ENCODE peak calls at places on chromosome 17, in five cellular contexts. T is upper lobe of right lung, H is GM12878, Z is A549, M is left lung. S is an unnamed sample.

GRCh38 chr17:37301288-37301687 is 74.5 kb upstream of the C17orf78 start:
- DNase-seq in T (no peak), H (no peak), Z (peak), M (no peak), S (no peak)

GRCh38 chr17:65418622-65419021 is 142.8 kb downstream of the AXIN2 start:
- DNase-seq in T (no peak), H (no peak), Z (no peak), M (no peak), S (no peak)

GRCh38 chr17:80389011-80389995 is 25.7 kb upstream of the ENDOV start:
- DNase-seq in T (no peak), H (no peak), Z (no peak), M (no peak), S (no peak)

GRCh38 chr17:10295728-10296343 is 77.0 kb downstream of the MYH13 start:
- DNase-seq in T (no peak), H (peak), Z (peak), M (no peak), S (no peak)

GRCh38 chr17:69539781-69540319 is 125.4 kb downstream of the MAP2K6 start:
- DNase-seq in T (no peak), H (no peak), Z (peak), M (no peak), S (no peak)

GRCh38 chr17:42153919-42154491 is 784 bp downstream of the RAB5C start:
- DNase-seq in T (no peak), H (no peak), Z (no peak), M (no peak), S (no peak)

GRCh38 chr17:58310511-58311428 is 17.8 kb downstream of the TSPOAP1 start:
- DNase-seq in T (peak), H (no peak), Z (no peak), M (no peak), S (no peak)

GRCh38 chr17:10728331-10728730 is 1.5 kb downstream of the TMEM220 start:
- DNase-seq in T (no peak), H (no peak), Z (no peak), M (no peak), S (no peak)

GRCh38 chr17:50045154-50045553 is 10.8 kb upstream of the ITGA3 start:
- DNase-seq in T (no peak), H (no peak), Z (peak), M (no peak), S (no peak)

GRCh38 chr17:550041-550398 is 164.6 kb downstream of the VPS53 start:
- DNase-seq in T (no peak), H (no peak), Z (peak), M (no peak), S (no peak)

GRCh38 chr17:44113382-44113781 is 10.1 kb downstream of the HDAC5 start:
- DNase-seq in T (no peak), H (no peak), Z (no peak), M (no peak), S (no peak)

GRCh38 chr17:6374761-6375312 is 60.1 kb downstream of the AIPL1 start:
- DNase-seq in T (no peak), H (no peak), Z (peak), M (no peak), S (no peak)

GRCh38 chr17:59107306-59107670 is 608 bp upstream of the TRIM37 start:
- DNase-seq in T (no peak), H (no peak), Z (no peak), M (no peak), S (no peak)

GRCh38 chr17:51258756-51259573 is 884 bp downstream of the MBTD1 start:
- DNase-seq in T (no peak), H (no peak), Z (peak), M (no peak), S (no peak)

GRCh38 chr17:5283531-5284315 is 1.6 kb downstream of the RABEP1 start:
- DNase-seq in T (no peak), H (no peak), Z (no peak), M (no peak), S (no peak)

GRCh38 chr17:49589556-49589885 is 13.8 kb downstream of the NXPH3 start:
- DNase-seq in T (no peak), H (no peak), Z (no peak), M (no peak), S (no peak)

GRCh38 chr17:17235212-17236174 is 1.5 kb downstream of the FLCN start:
- DNase-seq in T (no peak), H (no peak), Z (no peak), M (no peak), S (no peak)

GRCh38 chr17:72432143-72432604 is 311.4 kb downstream of the SOX9 start:
- DNase-seq in T (no peak), H (no peak), Z (no peak), M (no peak), S (no peak)

GRCh38 chr17:65137076-65137935 is at the start of gene RGS9:
- DNase-seq in T (peak), H (peak), Z (peak), M (peak), S (peak)

GRCh38 chr17:64443086-64443760 is 5.7 kb upstream of the MILR1 start:
- DNase-seq in T (no peak), H (no peak), Z (peak), M (no peak), S (no peak)

GRCh38 chr17:29407856-29408255 is 17.7 kb downstream of the TAOK1 start:
- DNase-seq in T (no peak), H (no peak), Z (no peak), M (no peak), S (no peak)

GRCh38 chr17:48194097-48194550 is 86.6 kb downstream of the SNX11 start:
- DNase-seq in T (no peak), H (no peak), Z (peak), M (no peak), S (no peak)

GRCh38 chr17:43316522-43317142 is 82.2 kb upstream of the ARL4D start:
- DNase-seq in T (no peak), H (no peak), Z (no peak), M (no peak), S (no peak)

GRCh38 chr17:1053661-1054360 is 56.9 kb downstream of the TIMM22 start:
- DNase-seq in T (no peak), H (no peak), Z (no peak), M (peak), S (no peak)

GRCh38 chr17:78315355-78316114 is 44.3 kb downstream of the SOCS3 start:
- DNase-seq in T (peak), H (peak), Z (peak), M (peak), S (no peak)

GRCh38 chr17:37834168-37834567 is 89.3 kb upstream of the HNF1B start:
- DNase-seq in T (no peak), H (no peak), Z (no peak), M (no peak), S (no peak)

GRCh38 chr17:5249615-5250014 is 15.0 kb upstream of the SCIMP start:
- DNase-seq in T (no peak), H (no peak), Z (peak), M (no peak), S (no peak)

GRCh38 chr17:27218041-27218440 is 75.9 kb upstream of the WSB1 start:
- DNase-seq in T (no peak), H (no peak), Z (no peak), M (no peak), S (no peak)

GRCh38 chr17:68511671-68512246 is 471 bp upstream of the PRKAR1A start:
- DNase-seq in T (peak), H (no peak), Z (peak), M (peak), S (peak)

GRCh38 chr17:68512967-68513474 is 791 bp downstream of the PRKAR1A start:
- DNase-seq in T (no peak), H (no peak), Z (peak), M (no peak), S (no peak)

GRCh38 chr17:68509151-68510057 is 2.8 kb upstream of the PRKAR1A start:
- DNase-seq in T (peak), H (no peak), Z (no peak), M (peak), S (peak)

GRCh38 chr17:68512247-68512966 is at the start of gene PRKAR1A:
- DNase-seq in T (peak), H (peak), Z (peak), M (peak), S (peak)

DNA sequence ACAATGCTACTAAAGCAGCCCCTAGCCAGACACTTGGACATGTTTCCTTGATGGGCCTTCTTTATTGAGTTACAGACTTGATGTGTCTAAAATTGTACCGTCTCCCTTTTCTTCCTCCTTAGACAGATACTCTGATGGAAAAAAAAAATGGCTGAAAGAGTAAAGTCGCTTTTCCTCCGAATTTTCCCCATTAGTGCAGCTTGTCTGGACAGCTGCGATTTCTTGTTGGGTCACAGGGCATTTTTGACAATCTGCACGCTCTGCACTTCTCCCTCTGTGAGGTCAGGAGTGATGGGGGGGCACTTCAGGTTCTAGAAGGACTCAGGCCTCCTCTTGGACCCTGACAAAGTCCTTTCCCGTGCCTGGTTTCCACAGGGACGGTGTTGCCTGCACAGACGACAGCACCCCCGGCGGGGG is 968 bp upstream of the PRKAR1A start:
- DNase-seq in T (no peak), H (no peak), Z (no peak), M (no peak), S (peak)
- TF ChIP-seq CTCF in T (no peak), H (peak), Z (no peak), M (no peak), S (no peak)

GRCh38 chr17:81514735-81515529 is 2.3 kb upstream of the ACTG1 start:
- DNase-seq in T (peak), H (no peak), Z (peak), M (peak), S (no peak)

GRCh38 chr17:81512984-81513668 is 527 bp upstream of the ACTG1 start:
- DNase-seq in T (peak), H (no peak), Z (peak), M (peak), S (no peak)

GRCh38 chr17:81514485-81514734 is 1.8 kb upstream of the ACTG1 start:
- DNase-seq in T (no peak), H (no peak), Z (no peak), M (no peak), S (no peak)

GRCh38 chr17:81512560-81512983 is at the start of gene ACTG1:
- DNase-seq in T (peak), H (no peak), Z (peak), M (peak), S (peak)

GRCh38 chr17:81513669-81514484 is 1.3 kb upstream of the ACTG1 start:
- DNase-seq in T (peak), H (no peak), Z (peak), M (peak), S (no peak)
- TF ChIP-seq CTCF in T (no peak), H (no peak), Z (no peak), M (no peak), S (no peak)

GRCh38 chr17:7632492-7632894 is 2.6 kb downstream of the SHBG start:
- DNase-seq in T (no peak), H (no peak), Z (peak), M (no peak), S (peak)

GRCh38 chr17:7629939-7630571 is at the start of gene SHBG:
- DNase-seq in T (no peak), H (no peak), Z (no peak), M (no peak), S (no peak)

GRCh38 chr17:7631398-7632380 is 1.8 kb downstream of the SHBG start:
- DNase-seq in T (no peak), H (no peak), Z (no peak), M (no peak), S (no peak)

GRCh38 chr17:7634384-7634783 is 4.4 kb downstream of the SHBG start:
- DNase-seq in T (no peak), H (no peak), Z (peak), M (no peak), S (no peak)

GRCh38 chr17:7633093-7633492 is 3.2 kb downstream of the SHBG start:
- DNase-seq in T (no peak), H (no peak), Z (peak), M (no peak), S (no peak)
- TF ChIP-seq CTCF in T (no peak), H (no peak), Z (no peak), M (no peak), S (no peak)

DNA sequence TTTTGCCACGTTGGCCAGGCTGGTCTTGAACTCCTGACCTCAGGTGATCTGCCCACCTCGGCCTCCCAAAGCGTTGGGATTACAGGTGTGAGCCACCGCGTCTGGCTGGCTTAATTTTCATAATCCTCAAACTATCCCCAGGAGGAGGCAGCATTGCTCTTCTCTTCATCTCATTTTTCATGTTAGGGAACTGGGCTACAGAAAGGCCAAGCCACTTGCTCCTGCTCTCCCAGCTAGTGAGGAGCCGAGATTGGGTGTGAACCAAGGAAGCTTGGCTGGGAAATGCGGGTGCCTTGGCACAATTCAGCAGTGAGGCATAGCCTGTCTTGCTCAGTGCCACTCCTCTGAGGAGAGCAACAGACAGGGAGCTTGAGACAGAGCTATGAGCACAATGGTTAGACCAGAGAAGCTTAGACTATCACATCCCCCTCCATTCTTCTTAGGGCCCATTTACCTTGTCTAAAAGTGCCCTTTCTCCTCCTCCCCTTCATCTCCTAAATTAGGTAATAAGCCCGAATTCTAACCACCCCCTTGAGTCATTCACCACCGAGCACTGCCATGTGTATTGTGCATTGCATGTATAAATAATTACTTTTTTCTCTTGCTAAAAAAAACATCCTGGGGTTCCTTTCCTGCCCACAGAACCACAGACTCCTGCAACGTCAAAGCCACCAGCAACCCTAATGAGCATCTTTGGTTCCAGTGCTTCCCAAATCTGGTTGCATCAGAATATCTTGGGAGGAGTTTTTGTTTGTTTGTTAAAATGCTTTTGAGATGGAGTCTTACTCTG is 20.0 kb upstream of the KIF19 start:
- DNase-seq in T (no peak), H (no peak), Z (peak), M (no peak), S (no peak)
- TF ChIP-seq CTCF in T (no peak), H (no peak), Z (peak), M (no peak), S (no peak)

GRCh38 chr17:19672009-19672837 is 23.7 kb downstream of the ALDH3A2 start:
- DNase-seq in T (no peak), H (no peak), Z (no peak), M (no peak), S (no peak)
- TF ChIP-seq CTCF in T (no peak), H (no peak), Z (peak), M (no peak), S (no peak)

DNA sequence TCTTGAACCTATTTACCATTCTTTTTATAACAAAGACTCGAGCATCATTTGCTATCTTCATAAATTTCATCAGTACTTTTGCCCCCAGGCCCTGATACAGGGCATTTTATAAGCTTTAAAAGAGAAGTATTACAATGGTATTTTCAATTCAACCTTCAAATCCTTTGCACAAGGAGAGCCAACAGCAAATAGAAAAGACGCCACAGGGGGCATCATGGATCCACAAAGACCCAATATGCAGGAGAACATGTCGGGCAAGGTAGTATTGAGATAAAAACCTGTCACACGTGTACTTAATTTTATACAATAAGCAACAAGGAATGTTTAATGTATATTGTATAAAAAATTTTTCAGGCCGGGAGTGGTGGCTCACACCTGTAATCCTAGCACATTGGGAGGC is 10.2 kb downstream of the MAP3K14 start:
- DNase-seq in T (no peak), H (no peak), Z (no peak), M (no peak), S (no peak)
- TF ChIP-seq CTCF in T (no peak), H (no peak), Z (peak), M (no peak), S (no peak)

GRCh38 chr17:56806949-56807348 is 26.8 kb downstream of the C17orf67 start:
- DNase-seq in T (no peak), H (no peak), Z (no peak), M (no peak), S (no peak)
- TF ChIP-seq CTCF in T (no peak), H (no peak), Z (no peak), M (no peak), S (no peak)

DNA sequence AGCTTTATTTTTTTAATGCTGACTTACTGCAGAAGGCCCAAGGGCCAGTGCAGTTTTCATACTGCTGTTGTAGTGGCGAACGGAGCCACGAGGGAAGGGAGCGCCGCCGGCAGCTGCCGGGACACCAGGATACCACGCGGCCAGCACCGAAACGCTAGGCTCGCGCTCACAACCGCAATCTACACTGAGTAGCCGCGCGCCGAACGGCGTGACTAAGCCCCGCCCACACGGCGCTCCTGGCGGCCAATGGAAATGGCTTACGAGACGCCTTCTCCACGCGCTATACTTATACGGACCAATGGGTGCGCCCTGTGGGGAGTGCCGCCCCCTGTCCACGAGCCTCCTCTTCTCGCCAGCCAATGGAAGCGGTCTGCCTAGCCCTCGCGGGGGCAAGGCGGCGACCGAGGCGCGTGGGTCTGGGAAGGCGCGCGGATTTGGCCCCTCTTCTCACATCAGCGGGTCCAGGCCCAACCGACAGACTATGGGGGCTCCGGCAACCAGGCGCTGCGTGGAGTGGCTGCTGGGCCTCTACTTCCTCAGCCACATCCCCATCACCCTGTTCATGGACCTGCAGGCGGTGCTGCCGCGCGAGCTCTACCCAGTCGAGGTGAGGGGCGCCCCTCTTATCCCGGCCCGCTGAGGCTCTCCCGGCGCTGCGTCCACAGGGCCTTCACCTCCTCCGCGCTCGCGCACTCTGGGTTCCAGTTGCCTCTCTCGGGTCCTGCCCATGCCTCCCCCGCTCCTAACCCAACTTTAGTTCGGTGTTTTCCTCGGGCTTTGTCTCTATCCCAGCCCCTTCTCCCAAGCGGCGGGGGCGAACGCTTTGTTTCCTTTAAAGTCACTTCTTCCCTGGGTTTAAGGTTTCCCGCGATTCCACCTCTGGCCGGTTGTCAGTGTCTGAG is at the start of gene TMEM97:
- DNase-seq in T (peak), H (peak), Z (peak), M (peak), S (peak)
- TF ChIP-seq CTCF in T (peak), H (no peak), Z (no peak), M (no peak), S (no peak)

GRCh38 chr17:82245144-82246039 is 16.6 kb downstream of the SLC16A3 start:
- DNase-seq in T (no peak), H (no peak), Z (no peak), M (peak), S (peak)

GRCh38 chr17:82242977-82243647 is 14.3 kb downstream of the SLC16A3 start:
- DNase-seq in T (peak), H (no peak), Z (peak), M (peak), S (peak)

GRCh38 chr17:82246040-82246364 is 17.2 kb downstream of the SLC16A3 start:
- DNase-seq in T (no peak), H (no peak), Z (no peak), M (peak), S (no peak)

GRCh38 chr17:82243648-82244412 is 15.0 kb downstream of the SLC16A3 start:
- DNase-seq in T (no peak), H (no peak), Z (no peak), M (peak), S (peak)

DNA sequence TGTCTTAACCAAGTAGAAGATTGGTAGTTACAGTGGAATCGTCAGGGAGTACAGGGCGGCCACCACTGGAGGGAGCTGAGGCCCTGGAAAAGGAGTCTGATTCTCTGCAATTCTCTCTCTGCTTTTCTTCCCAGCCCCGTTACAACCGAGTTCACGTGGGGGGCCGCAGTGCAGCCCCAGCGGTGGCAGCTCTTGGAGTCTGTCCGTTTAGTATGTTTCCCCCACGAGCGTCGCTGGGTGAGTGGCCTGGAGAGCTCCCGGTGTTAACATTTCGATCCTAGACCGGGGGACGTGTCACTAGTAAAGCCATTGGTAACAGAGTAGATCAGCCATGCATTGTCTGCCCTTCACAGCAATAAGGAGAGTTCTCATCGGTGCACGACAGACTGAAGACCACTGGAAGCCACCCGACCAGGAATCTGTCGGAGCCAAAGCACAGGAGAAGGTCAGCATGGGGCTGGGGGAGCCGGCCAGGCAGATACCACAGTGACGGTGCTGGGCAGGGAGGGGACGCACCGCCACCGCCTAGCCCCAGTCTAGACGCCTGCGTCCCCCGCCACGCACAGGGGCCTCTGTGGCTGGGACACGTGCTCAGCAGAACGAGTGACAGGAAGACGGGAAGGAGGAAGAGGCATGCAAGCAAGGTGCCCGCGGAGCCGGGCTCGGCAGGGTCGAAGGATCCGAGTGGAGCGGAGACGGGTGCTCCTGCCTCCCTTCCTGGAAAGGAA is 15.7 kb downstream of the SLC16A3 start:
- DNase-seq in T (no peak), H (no peak), Z (peak), M (peak), S (peak)
- TF ChIP-seq CTCF in T (peak), H (peak), Z (peak), M (no peak), S (peak)

S was measured in CD14-positive monocyte.